ENCODE peak calls at places on chromosomes 5 and 9, in five cellular contexts. V is left colon; A is stimulated activated CD4-positive, alpha-beta T cell treated with anti-CD3 and anti-CD28 coated beads, Interleukin-4, amount 100 ng/mL, for 24 hours; P is B cell; U is left cardiac atrium. E is an unnamed sample.

GRCh38 chr9:27398982-27399653 is 102.2 kb upstream of the EQTN start:
- DNase-seq in V (no peak), A (no peak), P (no peak), U (no peak), E (no peak)

GRCh38 chr5:969421-969839 is 39.2 kb upstream of the NKD2 start:
- DNase-seq in V (no peak), A (no peak), P (no peak), U (no peak), E (no peak)

GRCh38 chr5:32612134-32612888 is 27.0 kb downstream of the SUB1 start:
- DNase-seq in V (no peak), A (no peak), P (no peak), U (no peak), E (peak; percentile 90)

GRCh38 chr9:129319938-129320481 is 141.9 kb upstream of the IER5L start:
- DNase-seq in V (no peak), A (no peak), P (no peak), U (no peak), E (no peak)

GRCh38 chr5:31464081-31464480 is 67.8 kb downstream of the DROSHA start:
- DNase-seq in V (no peak), A (no peak), P (no peak), U (no peak), E (no peak)

GRCh38 chr9:35906923-35907699 is 1.1 kb downstream of the HRCT1 start:
- DNase-seq in V (peak; percentile 76), A (no peak), P (no peak), U (peak; percentile 78), E (no peak)

GRCh38 chr5:113089653-113090335 is 113.2 kb downstream of the DCP2 start:
- DNase-seq in V (no peak), A (no peak), P (no peak), U (no peak), E (no peak)

GRCh38 chr5:759111-759741 is 25.3 kb downstream of the ZDHHC11B start:
- DNase-seq in V (peak; percentile 95), A (peak; percentile 73), P (no peak), U (peak; percentile 94), E (peak; percentile 22)

GRCh38 chr9:15249042-15249818 is 57.8 kb downstream of the TTC39B start:
- DNase-seq in V (no peak), A (no peak), P (no peak), U (no peak), E (no peak)

GRCh38 chr5:1799110-1799601 is 481 bp downstream of the MRPL36 start:
- DNase-seq in V (no peak), A (no peak), P (no peak), U (no peak), E (no peak)

GRCh38 chr5:9396285-9396770 is 149.5 kb downstream of the SEMA5A start:
- DNase-seq in V (no peak), A (no peak), P (no peak), U (no peak), E (no peak)

GRCh38 chr9:122186301-122186700 is 26.6 kb downstream of the MORN5 start:
- DNase-seq in V (no peak), A (no peak), P (no peak), U (no peak), E (no peak)

GRCh38 chr5:150904479-150905311 is at the start of gene ZNF300:
- DNase-seq in V (peak; percentile 86), A (peak; percentile 36), P (peak; percentile 72), U (peak; percentile 91), E (peak; percentile 66)

GRCh38 chr9:96817973-96818372 is 36.3 kb downstream of the ZNF782 start:
- DNase-seq in V (no peak), A (no peak), P (no peak), U (no peak), E (no peak)

GRCh38 chr9:108104991-108105390 is 615.4 kb upstream of the KLF4 start:
- DNase-seq in V (no peak), A (no peak), P (no peak), U (no peak), E (no peak)

GRCh38 chr5:56585466-56585865 is 229.9 kb upstream of the MAP3K1 start:
- DNase-seq in V (no peak), A (no peak), P (no peak), U (no peak), E (no peak)

GRCh38 chr9:128005938-128006337 is 25.1 kb upstream of the EEIG1 start:
- DNase-seq in V (no peak), A (no peak), P (no peak), U (peak; percentile 49), E (peak; percentile 7)

GRCh38 chr5:116358911-116359418 is 215.7 kb downstream of the SEMA6A start:
- DNase-seq in V (no peak), A (no peak), P (peak; percentile 47), U (no peak), E (no peak)

GRCh38 chr5:115575167-115576070 is 26.9 kb downstream of the TICAM2 start:
- DNase-seq in V (no peak), A (no peak), P (no peak), U (no peak), E (no peak)

GRCh38 chr9:98357921-98358535 is 102.6 kb upstream of the TBC1D2 start:
- DNase-seq in V (no peak), A (no peak), P (no peak), U (no peak), E (no peak)

GRCh38 chr9:125550633-125551032 is 156.4 kb downstream of the MAPKAP1 start:
- DNase-seq in V (no peak), A (no peak), P (no peak), U (no peak), E (no peak)

GRCh38 chr9:126158591-126159519 is 167.8 kb upstream of the MVB12B start:
- DNase-seq in V (no peak), A (no peak), P (no peak), U (no peak), E (no peak)

GRCh38 chr9:124182741-124183140 is 75.0 kb upstream of the NEK6 start:
- DNase-seq in V (no peak), A (no peak), P (no peak), U (no peak), E (peak; percentile 20)

E was measured in NCI-H2081.